ENCODE peak calls at places on chromosomes 1 and 21, in six cellular contexts. S is HCT116, E is astrocyte, Q is A549, Z is AG04450, A is H7. T is an unnamed sample.

GRCh38 chr1:171984262-171984661 is 143.0 kb downstream of the DNM3 start:
- DNase-seq in Q (no peak), Z (no peak), S (no peak), E (no peak), A (no peak), T (no peak)

GRCh38 chr1:118861216-118861615 is 126.9 kb downstream of the TBX15 start:
- DNase-seq in A (no peak), Q (no peak), S (no peak), E (no peak), Z (no peak), T (no peak)

GRCh38 chr1:107941123-107941522 is 23.9 kb downstream of the VAV3 start:
- DNase-seq in Z (no peak), Q (no peak), E (no peak), S (no peak), A (no peak), T (peak; percentile 46)

GRCh38 chr1:30732277-30732996 is 9.1 kb upstream of the MATN1 start:
- DNase-seq in A (peak; percentile 68), S (no peak), Z (no peak), E (peak; percentile 68), Q (no peak), T (no peak)

GRCh38 chr1:179298952-179299351 is 5.4 kb downstream of the SOAT1 start:
- DNase-seq in Z (no peak), S (no peak), A (no peak), E (no peak), Q (no peak), T (no peak)

GRCh38 chr1:27960762-27961645 is 1.2 kb downstream of the XKR8 start:
- DNase-seq in Q (no peak), Z (no peak), A (peak; percentile 60), E (no peak), S (no peak), T (no peak)

GRCh38 chr1:111202707-111203623 is 2.5 kb upstream of the DENND2D start:
- DNase-seq in Q (no peak), A (peak; percentile 58), E (no peak), S (no peak), Z (no peak), T (no peak)

GRCh38 chr1:42747125-42747524 is 7.1 kb upstream of the CLDN19 start:
- DNase-seq in Q (peak; percentile 10), A (peak; percentile 87), S (no peak), E (no peak), Z (no peak), T (peak; percentile 36)

GRCh38 chr21:44931501-44932365 is 8.1 kb upstream of the SLX9 start:
- DNase-seq in Q (no peak), Z (no peak), E (no peak), S (no peak), A (peak; percentile 85), T (no peak)

GRCh38 chr1:116853680-116854191 is 56.0 kb upstream of the PTGFRN start:
- DNase-seq in A (peak; percentile 54), S (peak; percentile 42), Z (no peak), E (peak; percentile 96), Q (peak; percentile 69), T (peak; percentile 85)

GRCh38 chr1:209651148-209651547 is 1.1 kb downstream of the LAMB3 start:
- DNase-seq in A (no peak), E (peak; percentile 62), Z (no peak), S (peak; percentile 67), Q (peak; percentile 84), T (peak; percentile 73)

GRCh38 chr1:244326757-244327156 is 125.0 kb downstream of the ADSS2 start:
- DNase-seq in S (no peak), Q (no peak), A (no peak), E (no peak), Z (no peak), T (no peak)

GRCh38 chr1:181061891-181062777 is 26.4 kb upstream of the IER5 start:
- DNase-seq in S (no peak), Q (no peak), E (no peak), Z (no peak), A (no peak), T (no peak)

GRCh38 chr1:36217667-36218066 is 6.6 kb upstream of the THRAP3 start:
- DNase-seq in A (no peak), Z (no peak), Q (no peak), S (peak; percentile 29), E (no peak), T (peak; percentile 72)

GRCh38 chr1:118154220-118154619 is 30.8 kb downstream of the SPAG17 start:
- DNase-seq in Q (no peak), S (no peak), E (no peak), A (no peak), Z (no peak), T (peak; percentile 10)

GRCh38 chr1:85471558-85471957 is 6.6 kb upstream of the DDAH1 start:
- DNase-seq in S (no peak), A (no peak), E (no peak), Q (no peak), Z (no peak), T (no peak)

GRCh38 chr1:36359911-36360310 is 25.8 kb downstream of the STK40 start:
- DNase-seq in Z (no peak), S (no peak), Q (no peak), A (no peak), E (no peak), T (no peak)

GRCh38 chr1:53077599-53077965 is 15.6 kb downstream of the PODN start:
- DNase-seq in A (peak; percentile 33), E (no peak), S (no peak), Q (no peak), Z (no peak), T (no peak)

GRCh38 chr1:171913385-171913784 is 72.1 kb downstream of the DNM3 start:
- DNase-seq in Q (peak; percentile 30), S (peak; percentile 59), A (no peak), E (no peak), Z (no peak), T (peak; percentile 57)

GRCh38 chr1:47984175-47984789 is 12.9 kb downstream of the TRABD2B start:
- DNase-seq in Z (no peak), Q (no peak), S (no peak), A (peak; percentile 84), E (no peak), T (no peak)

GRCh38 chr1:38783659-38784229 is 75.8 kb downstream of the RRAGC start:
- DNase-seq in S (no peak), Z (no peak), E (no peak), A (peak; percentile 71), Q (no peak), T (no peak)
- H3K4me3 ChIP-seq in S (no peak overlapping the region), Z (no peak overlapping the region), E (no peak overlapping the region), A (no peak overlapping the region), Q (no peak overlapping the region), T (no peak overlapping the region)

GRCh38 chr1:92301021-92301420 is 2.2 kb downstream of the RPAP2 start:
- DNase-seq in Q (no peak), S (no peak), A (no peak), Z (no peak), E (no peak), T (no peak)
- H3K4me3 ChIP-seq in Q (no peak overlapping the region), S (no peak overlapping the region), A (no peak overlapping the region), Z (no peak overlapping the region), E (no peak overlapping the region), T (no peak overlapping the region)

DNA sequence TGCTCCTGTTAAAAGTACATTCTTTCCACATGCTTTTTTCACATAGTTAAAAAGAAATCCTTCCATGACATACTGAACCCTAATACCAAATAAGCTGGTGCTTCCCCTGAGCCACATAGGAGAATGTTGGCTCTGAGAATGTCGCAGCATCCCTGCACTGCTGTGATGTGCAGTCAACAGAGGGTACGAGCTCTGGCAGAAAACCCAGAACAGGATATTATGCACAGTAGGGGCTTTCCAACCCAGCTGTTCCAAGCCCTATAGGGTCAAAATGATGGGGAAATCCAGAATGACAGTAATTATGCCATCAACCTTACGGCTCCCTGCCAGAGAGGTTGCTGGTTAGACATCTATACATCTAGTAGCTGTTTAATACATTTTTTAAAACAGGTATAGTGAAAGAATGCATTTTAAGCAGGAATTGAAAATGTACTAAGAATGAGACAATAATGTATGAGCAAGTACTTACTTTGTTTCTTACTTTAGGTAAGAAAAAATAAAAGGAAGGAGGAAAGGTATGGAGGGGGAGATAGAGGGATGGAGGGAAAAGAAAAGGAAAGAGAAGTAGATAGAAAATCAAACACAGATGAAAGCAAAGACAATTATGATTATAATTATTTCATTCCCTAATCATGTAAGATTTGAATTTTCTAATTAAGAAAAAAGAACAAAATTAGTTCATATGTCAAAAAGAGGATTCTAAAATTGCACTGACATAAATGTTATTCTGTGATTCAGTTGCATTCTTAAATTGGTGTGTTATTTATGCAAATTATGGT is 126.0 kb downstream of the NR5A2 start:
- DNase-seq in Z (no peak), S (no peak), Q (no peak), A (no peak), E (no peak), T (no peak)
- H3K4me3 ChIP-seq in Z (no peak overlapping the region), S (no peak overlapping the region), Q (no peak overlapping the region), A (no peak overlapping the region), E (no peak overlapping the region), T (no peak overlapping the region)

DNA sequence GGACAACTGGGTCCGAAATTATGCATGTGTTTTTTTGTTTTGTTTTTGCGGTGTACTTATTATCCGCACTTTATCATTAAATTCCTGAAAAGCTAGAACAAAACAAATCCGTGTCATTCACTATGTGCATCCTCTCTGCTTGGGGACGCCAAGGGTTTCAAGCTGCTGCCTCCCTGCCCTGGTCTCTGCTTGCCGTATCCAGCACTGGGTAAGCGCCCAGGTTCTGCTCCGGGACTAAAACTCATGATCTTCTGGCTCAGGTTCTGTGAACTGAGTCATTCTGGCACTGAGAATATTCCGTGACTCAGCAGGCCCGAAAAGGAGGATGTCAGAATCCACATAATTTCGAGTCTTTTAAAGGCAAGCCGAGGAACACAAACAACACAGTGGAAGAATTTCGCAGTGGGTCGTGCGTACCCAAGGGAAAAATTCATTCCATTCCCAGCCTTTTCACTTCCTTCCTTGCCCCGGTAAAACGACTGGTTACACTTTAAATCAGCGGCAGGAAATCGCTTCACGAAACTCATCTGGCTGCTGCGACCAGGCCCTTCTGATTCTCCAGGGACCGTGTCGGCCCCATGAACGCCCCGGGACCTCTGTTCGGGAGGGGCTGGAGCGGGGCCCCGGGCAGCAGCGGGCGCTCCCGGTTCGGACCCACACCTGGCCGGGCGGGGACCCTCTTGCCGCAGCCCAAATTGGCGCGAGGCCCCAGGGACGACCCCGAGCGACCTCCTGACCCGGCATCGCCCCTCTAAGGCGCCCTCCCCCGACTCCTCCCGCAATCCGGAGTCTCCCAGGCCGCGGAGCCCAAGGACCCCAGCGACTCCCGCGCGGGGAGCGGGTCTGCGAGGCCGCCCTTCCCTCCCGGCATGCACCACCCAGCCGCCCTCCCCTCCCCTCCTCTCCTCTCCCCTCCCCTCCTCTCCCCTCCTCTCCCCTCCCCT is 746 bp upstream of the LAMC1 start:
- DNase-seq in Q (peak; percentile 83), S (peak; percentile 84), Z (peak; percentile 95), E (peak; percentile 95), A (peak; percentile 44), T (peak; percentile 99)
- H3K4me3 ChIP-seq in Q (peak overlapping the region; percentile 76), S (peak overlapping the region; percentile 76), Z (peak overlapping the region; percentile 71), E (peak overlapping the region; percentile 54), A (peak overlapping the region; percentile 80), T (peak overlapping the region; percentile 66)

DNA sequence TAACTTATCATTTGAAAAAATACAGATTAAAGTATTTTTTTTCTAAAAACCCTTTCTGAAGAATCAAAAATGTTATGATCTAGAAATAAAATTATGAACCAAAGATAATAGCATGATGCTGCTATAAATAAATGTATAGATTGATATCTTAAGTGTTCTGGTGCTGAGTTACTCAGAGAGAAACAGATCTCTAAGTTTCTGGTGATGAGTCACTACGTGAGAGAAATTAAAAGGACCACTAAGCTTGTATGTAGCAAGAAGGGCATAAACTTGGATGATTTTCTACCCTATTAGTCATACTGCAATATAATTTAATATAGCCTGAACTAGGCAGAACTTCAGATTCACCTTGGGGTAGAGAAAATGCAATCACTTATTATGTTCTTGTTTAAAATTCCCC is 514.8 kb downstream of the AMY1C start:
- DNase-seq in S (no peak), E (no peak), A (no peak), Z (no peak), Q (no peak), T (no peak)
- H3K4me3 ChIP-seq in S (no peak overlapping the region), E (no peak overlapping the region), A (no peak overlapping the region), Z (no peak overlapping the region), Q (no peak overlapping the region), T (no peak overlapping the region)